ENCODE peak calls at places on chromosomes 1 and 21, in six cellular contexts. One of them, this sample, is unnamed.

GRCh38 chr1:11730429-11730861 is 5.5 kb upstream of the AGTRAP start:
- DNase-seq in Daoy: peak
- DNase-seq in astrocyte of the spinal cord: no peak
- DNase-seq in T follicular helper cell: no peak
- DNase-seq in HEK293T: no peak
- DNase-seq in lung microvascular endothelial cell: peak
- DNase-seq in this sample: no peak

GRCh38 chr1:9399510-9400424 is 107.1 kb downstream of the SPSB1 start:
- DNase-seq in astrocyte of the spinal cord: peak
- DNase-seq in T follicular helper cell: no peak
- DNase-seq in Daoy: peak
- DNase-seq in HEK293T: no peak
- DNase-seq in lung microvascular endothelial cell: peak
- DNase-seq in this sample: peak

GRCh38 chr1:56095924-56096655 is 483.3 kb downstream of the PLPP3 start:
- DNase-seq in T follicular helper cell: no peak
- DNase-seq in Daoy: peak
- DNase-seq in HEK293T: no peak
- DNase-seq in lung microvascular endothelial cell: no peak
- DNase-seq in astrocyte of the spinal cord: peak
- DNase-seq in this sample: no peak

GRCh38 chr1:205592443-205593003 is 39.3 kb downstream of the ELK4 start:
- DNase-seq in HEK293T: no peak
- DNase-seq in astrocyte of the spinal cord: no peak
- DNase-seq in lung microvascular endothelial cell: no peak
- DNase-seq in T follicular helper cell: no peak
- DNase-seq in Daoy: no peak
- DNase-seq in this sample: no peak

GRCh38 chr1:47870946-47871750 is 126.0 kb downstream of the TRABD2B start:
- DNase-seq in HEK293T: no peak
- DNase-seq in Daoy: peak
- DNase-seq in lung microvascular endothelial cell: peak
- DNase-seq in T follicular helper cell: no peak
- DNase-seq in astrocyte of the spinal cord: no peak
- DNase-seq in this sample: no peak

GRCh38 chr1:219419860-219420259 is 193.0 kb downstream of the ZC3H11B start:
- DNase-seq in HEK293T: no peak
- DNase-seq in Daoy: no peak
- DNase-seq in lung microvascular endothelial cell: no peak
- DNase-seq in T follicular helper cell: no peak
- DNase-seq in astrocyte of the spinal cord: no peak
- DNase-seq in this sample: no peak

GRCh38 chr1:48251858-48252257 is 29.3 kb downstream of the SLC5A9 start:
- DNase-seq in lung microvascular endothelial cell: no peak
- DNase-seq in Daoy: no peak
- DNase-seq in HEK293T: no peak
- DNase-seq in astrocyte of the spinal cord: no peak
- DNase-seq in T follicular helper cell: no peak
- DNase-seq in this sample: no peak

GRCh38 chr1:51976831-51977602 is 13.5 kb downstream of the RAB3B start:
- DNase-seq in lung microvascular endothelial cell: no peak
- DNase-seq in T follicular helper cell: no peak
- DNase-seq in HEK293T: no peak
- DNase-seq in Daoy: no peak
- DNase-seq in astrocyte of the spinal cord: no peak
- DNase-seq in this sample: no peak

GRCh38 chr1:57483954-57484353 is 60.1 kb upstream of the DAB1 start:
- DNase-seq in astrocyte of the spinal cord: no peak
- DNase-seq in T follicular helper cell: no peak
- DNase-seq in lung microvascular endothelial cell: peak
- DNase-seq in Daoy: no peak
- DNase-seq in HEK293T: no peak
- DNase-seq in this sample: no peak

GRCh38 chr1:200040516-200041138 is 13.1 kb downstream of the NR5A2 start:
- DNase-seq in lung microvascular endothelial cell: peak
- DNase-seq in Daoy: peak
- DNase-seq in HEK293T: no peak
- DNase-seq in astrocyte of the spinal cord: no peak
- DNase-seq in T follicular helper cell: no peak
- DNase-seq in this sample: no peak

GRCh38 chr1:211697356-211697755 is 21.9 kb upstream of the NEK2 start:
- DNase-seq in Daoy: no peak
- DNase-seq in T follicular helper cell: no peak
- DNase-seq in HEK293T: no peak
- DNase-seq in lung microvascular endothelial cell: no peak
- DNase-seq in astrocyte of the spinal cord: no peak
- DNase-seq in this sample: no peak

GRCh38 chr1:163120372-163120771 is 51.2 kb downstream of the RGS4 start:
- DNase-seq in T follicular helper cell: no peak
- DNase-seq in HEK293T: no peak
- DNase-seq in Daoy: no peak
- DNase-seq in astrocyte of the spinal cord: no peak
- DNase-seq in lung microvascular endothelial cell: no peak
- DNase-seq in this sample: no peak

GRCh38 chr1:3858231-3858981 is 1.1 kb downstream of the DFFB start:
- DNase-seq in astrocyte of the spinal cord: peak
- DNase-seq in HEK293T: peak
- DNase-seq in Daoy: no peak
- DNase-seq in lung microvascular endothelial cell: peak
- DNase-seq in T follicular helper cell: no peak
- DNase-seq in this sample: no peak

GRCh38 chr1:30117685-30118084 is 605.7 kb downstream of the MATN1 start:
- DNase-seq in T follicular helper cell: no peak
- DNase-seq in lung microvascular endothelial cell: no peak
- DNase-seq in astrocyte of the spinal cord: no peak
- DNase-seq in HEK293T: no peak
- DNase-seq in Daoy: no peak
- DNase-seq in this sample: no peak

GRCh38 chr1:40592107-40592773 is 60.8 kb downstream of the ZNF684 start:
- DNase-seq in Daoy: peak
- DNase-seq in HEK293T: peak
- DNase-seq in lung microvascular endothelial cell: peak
- DNase-seq in astrocyte of the spinal cord: peak
- DNase-seq in T follicular helper cell: no peak
- DNase-seq in this sample: no peak

GRCh38 chr1:178093958-178094751 is at the start of gene RASAL2:
- DNase-seq in lung microvascular endothelial cell: peak
- DNase-seq in astrocyte of the spinal cord: peak
- DNase-seq in T follicular helper cell: no peak
- DNase-seq in HEK293T: peak
- DNase-seq in Daoy: peak
- DNase-seq in this sample: no peak

GRCh38 chr21:17793271-17793670 is 25.9 kb downstream of the C21orf91 start:
- DNase-seq in HEK293T: no peak
- DNase-seq in T follicular helper cell: no peak
- DNase-seq in Daoy: no peak
- DNase-seq in astrocyte of the spinal cord: no peak
- DNase-seq in lung microvascular endothelial cell: no peak
- DNase-seq in this sample: no peak

GRCh38 chr1:6602669-6603423 is at the start of gene KLHL21:
- DNase-seq in astrocyte of the spinal cord: peak
- DNase-seq in lung microvascular endothelial cell: peak
- DNase-seq in T follicular helper cell: peak
- DNase-seq in HEK293T: peak
- DNase-seq in Daoy: peak
- DNase-seq in this sample: no peak

GRCh38 chr21:16137106-16137505 is 407.3 kb downstream of the USP25 start:
- DNase-seq in lung microvascular endothelial cell: no peak
- DNase-seq in HEK293T: no peak
- DNase-seq in T follicular helper cell: no peak
- DNase-seq in Daoy: no peak
- DNase-seq in astrocyte of the spinal cord: no peak
- DNase-seq in this sample: no peak

GRCh38 chr1:121483961-121484424 is 299.2 kb downstream of the SRGAP2C start:
- DNase-seq in T follicular helper cell: no peak
- DNase-seq in lung microvascular endothelial cell: peak
- DNase-seq in HEK293T: no peak
- DNase-seq in astrocyte of the spinal cord: peak
- DNase-seq in Daoy: peak
- DNase-seq in this sample: no peak

GRCh38 chr1:232622378-232622777 is 7.6 kb downstream of the SIPA1L2 start:
- DNase-seq in lung microvascular endothelial cell: no peak
- DNase-seq in HEK293T: no peak
- DNase-seq in T follicular helper cell: no peak
- DNase-seq in astrocyte of the spinal cord: no peak
- DNase-seq in Daoy: no peak
- DNase-seq in this sample: no peak

GRCh38 chr1:21261551-21262281 is 28.5 kb downstream of the ECE1 start:
- DNase-seq in astrocyte of the spinal cord: peak
- DNase-seq in lung microvascular endothelial cell: peak
- DNase-seq in HEK293T: no peak
- DNase-seq in Daoy: peak
- DNase-seq in T follicular helper cell: no peak
- DNase-seq in this sample: peak

GRCh38 chr1:244219802-244220201 is 168.7 kb downstream of the ZBTB18 start:
- DNase-seq in HEK293T: no peak
- DNase-seq in Daoy: no peak
- DNase-seq in lung microvascular endothelial cell: no peak
- DNase-seq in T follicular helper cell: no peak
- DNase-seq in astrocyte of the spinal cord: no peak
- DNase-seq in this sample: no peak

GRCh38 chr1:160642281-160642644 is 4.6 kb downstream of the SLAMF1 start:
- DNase-seq in T follicular helper cell: no peak
- DNase-seq in lung microvascular endothelial cell: no peak
- DNase-seq in HEK293T: no peak
- DNase-seq in Daoy: no peak
- DNase-seq in astrocyte of the spinal cord: no peak
- DNase-seq in this sample: no peak

GRCh38 chr1:214126697-214127146 is 138.9 kb downstream of the PROX1 start:
- DNase-seq in lung microvascular endothelial cell: no peak
- DNase-seq in T follicular helper cell: no peak
- DNase-seq in astrocyte of the spinal cord: no peak
- DNase-seq in Daoy: no peak
- DNase-seq in HEK293T: no peak
- DNase-seq in this sample: no peak

GRCh38 chr1:227794813-227795183 is 20.7 kb upstream of the PRSS38 start:
- DNase-seq in lung microvascular endothelial cell: no peak
- DNase-seq in astrocyte of the spinal cord: no peak
- DNase-seq in T follicular helper cell: no peak
- DNase-seq in HEK293T: peak
- DNase-seq in Daoy: no peak
- DNase-seq in this sample: no peak

GRCh38 chr1:43317817-43318471 is 17.2 kb downstream of the TIE1 start:
- DNase-seq in HEK293T: no peak
- DNase-seq in Daoy: no peak
- DNase-seq in astrocyte of the spinal cord: no peak
- DNase-seq in T follicular helper cell: no peak
- DNase-seq in lung microvascular endothelial cell: no peak
- DNase-seq in this sample: no peak

GRCh38 chr1:16921391-16922185 is at the start of gene CROCC:
- DNase-seq in T follicular helper cell: no peak
- DNase-seq in astrocyte of the spinal cord: peak
- DNase-seq in Daoy: peak
- DNase-seq in HEK293T: no peak
- DNase-seq in lung microvascular endothelial cell: peak
- DNase-seq in this sample: no peak